ENCODE peak calls at places on chromosome 4, in six cellular contexts. One of them, this sample, is unnamed.

GRCh38 chr4:32589853-32590252 is 1869.7 kb downstream of the PCDH7 start:
- DNase-seq in cardiac muscle cell: no peak
- DNase-seq in activated naive CD8-positive, alpha-beta T cell treated with anti-CD3 and anti-CD28 coated beads for 36 hours: no peak
- DNase-seq in stimulated activated CD4-positive, alpha-beta T cell treated with anti-CD3 and anti-CD28 coated beads, Interleukin-2, amount 100 ng/mL, for 48 hours: no peak
- DNase-seq in colonic mucosa: no peak
- DNase-seq in Caco-2: no peak
- DNase-seq in this sample: no peak

GRCh38 chr4:82780398-82781231 is 18.0 kb downstream of the SCD5 start:
- DNase-seq in activated naive CD8-positive, alpha-beta T cell treated with anti-CD3 and anti-CD28 coated beads for 36 hours: no peak
- DNase-seq in colonic mucosa: peak
- DNase-seq in Caco-2: no peak
- DNase-seq in cardiac muscle cell: peak
- DNase-seq in stimulated activated CD4-positive, alpha-beta T cell treated with anti-CD3 and anti-CD28 coated beads, Interleukin-2, amount 100 ng/mL, for 48 hours: no peak
- DNase-seq in this sample: no peak

GRCh38 chr4:1721666-1722550 is 587 bp downstream of the TACC3 start:
- DNase-seq in cardiac muscle cell: no peak
- DNase-seq in colonic mucosa: no peak
- DNase-seq in activated naive CD8-positive, alpha-beta T cell treated with anti-CD3 and anti-CD28 coated beads for 36 hours: peak
- DNase-seq in Caco-2: no peak
- DNase-seq in stimulated activated CD4-positive, alpha-beta T cell treated with anti-CD3 and anti-CD28 coated beads, Interleukin-2, amount 100 ng/mL, for 48 hours: no peak
- DNase-seq in this sample: no peak

GRCh38 chr4:155722816-155723499 is 35.9 kb upstream of the GUCY1B1 start:
- DNase-seq in Caco-2: no peak
- DNase-seq in stimulated activated CD4-positive, alpha-beta T cell treated with anti-CD3 and anti-CD28 coated beads, Interleukin-2, amount 100 ng/mL, for 48 hours: no peak
- DNase-seq in activated naive CD8-positive, alpha-beta T cell treated with anti-CD3 and anti-CD28 coated beads for 36 hours: no peak
- DNase-seq in cardiac muscle cell: no peak
- DNase-seq in colonic mucosa: no peak
- DNase-seq in this sample: no peak

GRCh38 chr4:101853691-101854090 is 63.2 kb downstream of the BANK1 start:
- DNase-seq in colonic mucosa: no peak
- DNase-seq in cardiac muscle cell: no peak
- DNase-seq in Caco-2: no peak
- DNase-seq in stimulated activated CD4-positive, alpha-beta T cell treated with anti-CD3 and anti-CD28 coated beads, Interleukin-2, amount 100 ng/mL, for 48 hours: no peak
- DNase-seq in activated naive CD8-positive, alpha-beta T cell treated with anti-CD3 and anti-CD28 coated beads for 36 hours: no peak
- DNase-seq in this sample: no peak

GRCh38 chr4:140607852-140608251 is 39.1 kb upstream of the UCP1 start:
- DNase-seq in colonic mucosa: no peak
- DNase-seq in stimulated activated CD4-positive, alpha-beta T cell treated with anti-CD3 and anti-CD28 coated beads, Interleukin-2, amount 100 ng/mL, for 48 hours: no peak
- DNase-seq in activated naive CD8-positive, alpha-beta T cell treated with anti-CD3 and anti-CD28 coated beads for 36 hours: no peak
- DNase-seq in cardiac muscle cell: no peak
- DNase-seq in Caco-2: no peak
- DNase-seq in this sample: no peak

GRCh38 chr4:138910201-138910913 is 105.2 kb upstream of the NOCT start:
- DNase-seq in cardiac muscle cell: peak
- DNase-seq in Caco-2: no peak
- DNase-seq in activated naive CD8-positive, alpha-beta T cell treated with anti-CD3 and anti-CD28 coated beads for 36 hours: no peak
- DNase-seq in colonic mucosa: no peak
- DNase-seq in stimulated activated CD4-positive, alpha-beta T cell treated with anti-CD3 and anti-CD28 coated beads, Interleukin-2, amount 100 ng/mL, for 48 hours: no peak
- DNase-seq in this sample: no peak

GRCh38 chr4:81875962-81876650 is 404.4 kb upstream of the RASGEF1B start:
- DNase-seq in stimulated activated CD4-positive, alpha-beta T cell treated with anti-CD3 and anti-CD28 coated beads, Interleukin-2, amount 100 ng/mL, for 48 hours: no peak
- DNase-seq in Caco-2: no peak
- DNase-seq in activated naive CD8-positive, alpha-beta T cell treated with anti-CD3 and anti-CD28 coated beads for 36 hours: no peak
- DNase-seq in colonic mucosa: no peak
- DNase-seq in cardiac muscle cell: no peak
- DNase-seq in this sample: no peak

GRCh38 chr4:177632481-177632880 is 190.2 kb upstream of the AGA start:
- DNase-seq in stimulated activated CD4-positive, alpha-beta T cell treated with anti-CD3 and anti-CD28 coated beads, Interleukin-2, amount 100 ng/mL, for 48 hours: no peak
- DNase-seq in cardiac muscle cell: peak
- DNase-seq in Caco-2: no peak
- DNase-seq in colonic mucosa: no peak
- DNase-seq in activated naive CD8-positive, alpha-beta T cell treated with anti-CD3 and anti-CD28 coated beads for 36 hours: no peak
- DNase-seq in this sample: no peak

GRCh38 chr4:166895771-166896170 is 338.5 kb downstream of the SPOCK3 start:
- DNase-seq in stimulated activated CD4-positive, alpha-beta T cell treated with anti-CD3 and anti-CD28 coated beads, Interleukin-2, amount 100 ng/mL, for 48 hours: no peak
- DNase-seq in activated naive CD8-positive, alpha-beta T cell treated with anti-CD3 and anti-CD28 coated beads for 36 hours: no peak
- DNase-seq in cardiac muscle cell: no peak
- DNase-seq in colonic mucosa: no peak
- DNase-seq in Caco-2: no peak
- DNase-seq in this sample: no peak

GRCh38 chr4:113958766-113959540 is 20.5 kb downstream of the ARSJ start:
- DNase-seq in Caco-2: peak
- DNase-seq in activated naive CD8-positive, alpha-beta T cell treated with anti-CD3 and anti-CD28 coated beads for 36 hours: no peak
- DNase-seq in colonic mucosa: no peak
- DNase-seq in stimulated activated CD4-positive, alpha-beta T cell treated with anti-CD3 and anti-CD28 coated beads, Interleukin-2, amount 100 ng/mL, for 48 hours: no peak
- DNase-seq in cardiac muscle cell: peak
- DNase-seq in this sample: no peak

GRCh38 chr4:101790521-101791188 is at the start of gene BANK1:
- DNase-seq in stimulated activated CD4-positive, alpha-beta T cell treated with anti-CD3 and anti-CD28 coated beads, Interleukin-2, amount 100 ng/mL, for 48 hours: peak
- DNase-seq in Caco-2: peak
- DNase-seq in colonic mucosa: peak
- DNase-seq in cardiac muscle cell: peak
- DNase-seq in activated naive CD8-positive, alpha-beta T cell treated with anti-CD3 and anti-CD28 coated beads for 36 hours: peak
- DNase-seq in this sample: peak

GRCh38 chr4:170047774-170048354 is 21.7 kb upstream of the MFAP3L start:
- DNase-seq in stimulated activated CD4-positive, alpha-beta T cell treated with anti-CD3 and anti-CD28 coated beads, Interleukin-2, amount 100 ng/mL, for 48 hours: peak
- DNase-seq in colonic mucosa: peak
- DNase-seq in activated naive CD8-positive, alpha-beta T cell treated with anti-CD3 and anti-CD28 coated beads for 36 hours: peak
- DNase-seq in cardiac muscle cell: peak
- DNase-seq in Caco-2: peak
- DNase-seq in this sample: peak

GRCh38 chr4:65968873-65969272 is 298.6 kb upstream of the EPHA5 start:
- DNase-seq in stimulated activated CD4-positive, alpha-beta T cell treated with anti-CD3 and anti-CD28 coated beads, Interleukin-2, amount 100 ng/mL, for 48 hours: no peak
- DNase-seq in activated naive CD8-positive, alpha-beta T cell treated with anti-CD3 and anti-CD28 coated beads for 36 hours: no peak
- DNase-seq in cardiac muscle cell: peak
- DNase-seq in Caco-2: no peak
- DNase-seq in colonic mucosa: no peak
- DNase-seq in this sample: no peak

GRCh38 chr4:183987529-183987946 is 82.4 kb downstream of the STOX2 start:
- DNase-seq in stimulated activated CD4-positive, alpha-beta T cell treated with anti-CD3 and anti-CD28 coated beads, Interleukin-2, amount 100 ng/mL, for 48 hours: no peak
- DNase-seq in Caco-2: peak
- DNase-seq in colonic mucosa: peak
- DNase-seq in activated naive CD8-positive, alpha-beta T cell treated with anti-CD3 and anti-CD28 coated beads for 36 hours: no peak
- DNase-seq in cardiac muscle cell: peak
- DNase-seq in this sample: peak

GRCh38 chr4:113683143-113683542 is 78.4 kb downstream of the CAMK2D start:
- DNase-seq in stimulated activated CD4-positive, alpha-beta T cell treated with anti-CD3 and anti-CD28 coated beads, Interleukin-2, amount 100 ng/mL, for 48 hours: peak
- DNase-seq in activated naive CD8-positive, alpha-beta T cell treated with anti-CD3 and anti-CD28 coated beads for 36 hours: peak
- DNase-seq in cardiac muscle cell: no peak
- DNase-seq in Caco-2: no peak
- DNase-seq in colonic mucosa: no peak
- DNase-seq in this sample: no peak

GRCh38 chr4:1874207-1874606 is 3.0 kb downstream of the NSD2 start:
- DNase-seq in stimulated activated CD4-positive, alpha-beta T cell treated with anti-CD3 and anti-CD28 coated beads, Interleukin-2, amount 100 ng/mL, for 48 hours: no peak
- DNase-seq in Caco-2: no peak
- DNase-seq in activated naive CD8-positive, alpha-beta T cell treated with anti-CD3 and anti-CD28 coated beads for 36 hours: no peak
- DNase-seq in cardiac muscle cell: no peak
- DNase-seq in colonic mucosa: no peak
- DNase-seq in this sample: no peak

GRCh38 chr4:75497133-75497532 is 17.1 kb downstream of the RCHY1 start:
- DNase-seq in Caco-2: no peak
- DNase-seq in stimulated activated CD4-positive, alpha-beta T cell treated with anti-CD3 and anti-CD28 coated beads, Interleukin-2, amount 100 ng/mL, for 48 hours: no peak
- DNase-seq in cardiac muscle cell: peak
- DNase-seq in activated naive CD8-positive, alpha-beta T cell treated with anti-CD3 and anti-CD28 coated beads for 36 hours: no peak
- DNase-seq in colonic mucosa: no peak
- DNase-seq in this sample: no peak

GRCh38 chr4:138938371-138938699 is 77.2 kb upstream of the NOCT start:
- DNase-seq in colonic mucosa: no peak
- DNase-seq in stimulated activated CD4-positive, alpha-beta T cell treated with anti-CD3 and anti-CD28 coated beads, Interleukin-2, amount 100 ng/mL, for 48 hours: no peak
- DNase-seq in cardiac muscle cell: peak
- DNase-seq in Caco-2: peak
- DNase-seq in activated naive CD8-positive, alpha-beta T cell treated with anti-CD3 and anti-CD28 coated beads for 36 hours: no peak
- DNase-seq in this sample: peak

GRCh38 chr4:120049732-120050494 is 16.7 kb downstream of the MAD2L1 start:
- DNase-seq in cardiac muscle cell: peak
- DNase-seq in Caco-2: peak
- DNase-seq in stimulated activated CD4-positive, alpha-beta T cell treated with anti-CD3 and anti-CD28 coated beads, Interleukin-2, amount 100 ng/mL, for 48 hours: peak
- DNase-seq in activated naive CD8-positive, alpha-beta T cell treated with anti-CD3 and anti-CD28 coated beads for 36 hours: peak
- DNase-seq in colonic mucosa: peak
- DNase-seq in this sample: peak

GRCh38 chr4:95675623-95676022 is 126.8 kb upstream of the UNC5C start:
- DNase-seq in Caco-2: no peak
- DNase-seq in colonic mucosa: no peak
- DNase-seq in stimulated activated CD4-positive, alpha-beta T cell treated with anti-CD3 and anti-CD28 coated beads, Interleukin-2, amount 100 ng/mL, for 48 hours: no peak
- DNase-seq in activated naive CD8-positive, alpha-beta T cell treated with anti-CD3 and anti-CD28 coated beads for 36 hours: no peak
- DNase-seq in cardiac muscle cell: no peak
- DNase-seq in this sample: no peak

GRCh38 chr4:87118826-87119225 is 101.6 kb downstream of the KLHL8 start:
- DNase-seq in stimulated activated CD4-positive, alpha-beta T cell treated with anti-CD3 and anti-CD28 coated beads, Interleukin-2, amount 100 ng/mL, for 48 hours: no peak
- DNase-seq in Caco-2: no peak
- DNase-seq in activated naive CD8-positive, alpha-beta T cell treated with anti-CD3 and anti-CD28 coated beads for 36 hours: no peak
- DNase-seq in colonic mucosa: no peak
- DNase-seq in cardiac muscle cell: peak
- DNase-seq in this sample: no peak

GRCh38 chr4:175705407-175705806 is 106.7 kb downstream of the GPM6A start:
- DNase-seq in stimulated activated CD4-positive, alpha-beta T cell treated with anti-CD3 and anti-CD28 coated beads, Interleukin-2, amount 100 ng/mL, for 48 hours: no peak
- DNase-seq in colonic mucosa: no peak
- DNase-seq in activated naive CD8-positive, alpha-beta T cell treated with anti-CD3 and anti-CD28 coated beads for 36 hours: no peak
- DNase-seq in cardiac muscle cell: peak
- DNase-seq in Caco-2: no peak
- DNase-seq in this sample: peak

GRCh38 chr4:185215261-185215660 is 5.9 kb downstream of the SNX25 start:
- DNase-seq in activated naive CD8-positive, alpha-beta T cell treated with anti-CD3 and anti-CD28 coated beads for 36 hours: no peak
- DNase-seq in Caco-2: no peak
- DNase-seq in colonic mucosa: no peak
- DNase-seq in cardiac muscle cell: no peak
- DNase-seq in stimulated activated CD4-positive, alpha-beta T cell treated with anti-CD3 and anti-CD28 coated beads, Interleukin-2, amount 100 ng/mL, for 48 hours: no peak
- DNase-seq in this sample: no peak

GRCh38 chr4:53490965-53491622 is 100.2 kb downstream of the LNX1 start:
- DNase-seq in Caco-2: peak
- DNase-seq in colonic mucosa: peak
- DNase-seq in stimulated activated CD4-positive, alpha-beta T cell treated with anti-CD3 and anti-CD28 coated beads, Interleukin-2, amount 100 ng/mL, for 48 hours: no peak
- DNase-seq in cardiac muscle cell: peak
- DNase-seq in activated naive CD8-positive, alpha-beta T cell treated with anti-CD3 and anti-CD28 coated beads for 36 hours: no peak
- DNase-seq in this sample: peak

GRCh38 chr4:2352729-2353221 is 65.7 kb downstream of the ZFYVE28 start:
- DNase-seq in colonic mucosa: no peak
- DNase-seq in Caco-2: no peak
- DNase-seq in stimulated activated CD4-positive, alpha-beta T cell treated with anti-CD3 and anti-CD28 coated beads, Interleukin-2, amount 100 ng/mL, for 48 hours: no peak
- DNase-seq in activated naive CD8-positive, alpha-beta T cell treated with anti-CD3 and anti-CD28 coated beads for 36 hours: no peak
- DNase-seq in cardiac muscle cell: no peak
- DNase-seq in this sample: no peak

GRCh38 chr4:4395849-4396627 is 9.1 kb downstream of the NSG1 start:
- DNase-seq in colonic mucosa: no peak
- DNase-seq in Caco-2: peak
- DNase-seq in activated naive CD8-positive, alpha-beta T cell treated with anti-CD3 and anti-CD28 coated beads for 36 hours: no peak
- DNase-seq in stimulated activated CD4-positive, alpha-beta T cell treated with anti-CD3 and anti-CD28 coated beads, Interleukin-2, amount 100 ng/mL, for 48 hours: no peak
- DNase-seq in cardiac muscle cell: peak
- DNase-seq in this sample: peak

GRCh38 chr4:143482753-143483362 is 30.6 kb upstream of the SMARCA5 start:
- DNase-seq in Caco-2: peak
- DNase-seq in colonic mucosa: no peak
- DNase-seq in activated naive CD8-positive, alpha-beta T cell treated with anti-CD3 and anti-CD28 coated beads for 36 hours: no peak
- DNase-seq in stimulated activated CD4-positive, alpha-beta T cell treated with anti-CD3 and anti-CD28 coated beads, Interleukin-2, amount 100 ng/mL, for 48 hours: no peak
- DNase-seq in cardiac muscle cell: peak
- DNase-seq in this sample: peak

GRCh38 chr4:58587856-58588255 is 1477.7 kb upstream of the IGFBP7 start:
- DNase-seq in stimulated activated CD4-positive, alpha-beta T cell treated with anti-CD3 and anti-CD28 coated beads, Interleukin-2, amount 100 ng/mL, for 48 hours: no peak
- DNase-seq in cardiac muscle cell: no peak
- DNase-seq in Caco-2: peak
- DNase-seq in colonic mucosa: no peak
- DNase-seq in activated naive CD8-positive, alpha-beta T cell treated with anti-CD3 and anti-CD28 coated beads for 36 hours: no peak
- DNase-seq in this sample: no peak

GRCh38 chr4:82124365-82124764 is 249.4 kb downstream of the HNRNPD start:
- DNase-seq in stimulated activated CD4-positive, alpha-beta T cell treated with anti-CD3 and anti-CD28 coated beads, Interleukin-2, amount 100 ng/mL, for 48 hours: no peak
- DNase-seq in activated naive CD8-positive, alpha-beta T cell treated with anti-CD3 and anti-CD28 coated beads for 36 hours: no peak
- DNase-seq in cardiac muscle cell: no peak
- DNase-seq in colonic mucosa: no peak
- DNase-seq in Caco-2: peak
- DNase-seq in this sample: peak